ENCODE peak calls at places on chromosomes 12 and 14, in seven cellular contexts. C is naive thymus-derived CD4-positive, alpha-beta T cell; L is PC-9; A is germinal center; D is T-helper 1 cell; H is ELF-1; M is HTR-8/SVneo. I is an unnamed sample.

GRCh38 chr14:96040836-96041371 is 1.7 kb downstream of the C14orf132 start:
- DNase-seq in C (no peak), L (no peak), A (no peak), D (no peak), H (no peak), M (no peak), I (peak; percentile 68)

GRCh38 chr12:124543052-124543590 is 24.3 kb downstream of the NCOR2 start:
- DNase-seq in C (no peak), L (peak; percentile 57), A (no peak), D (peak; percentile 22), H (peak; percentile 69), M (no peak), I (peak; percentile 76)

GRCh38 chr12:116187158-116187511 is 90.4 kb downstream of the MED13L start:
- DNase-seq in C (no peak), L (no peak), A (no peak), D (no peak), H (no peak), M (no peak), I (no peak)

GRCh38 chr14:53953828-53954550 is 2.6 kb downstream of the BMP4 start:
- DNase-seq in C (no peak), L (peak; percentile 30), A (no peak), D (no peak), H (peak; percentile 66), M (peak; percentile 55), I (peak; percentile 66)

GRCh38 chr14:76644875-76645518 is 116.3 kb upstream of the VASH1 start:
- DNase-seq in C (no peak), L (peak; percentile 52), A (peak; percentile 8), D (no peak), H (peak; percentile 75), M (peak; percentile 88), I (peak; percentile 61)

GRCh38 chr12:83092101-83092500 is 405.4 kb downstream of the TMTC2 start:
- DNase-seq in C (no peak), L (no peak), A (no peak), D (no peak), H (no peak), M (no peak), I (peak; percentile 66)

GRCh38 chr14:60648934-60649814 is at the start of gene SIX1:
- DNase-seq in C (no peak), L (peak; percentile 90), A (peak; percentile 75), D (no peak), H (peak; percentile 92), M (peak; percentile 100), I (peak; percentile 95)

GRCh38 chr12:10363922-10364838 is 25.7 kb downstream of the KLRK1 start:
- DNase-seq in C (peak; percentile 18), L (peak; percentile 48), A (peak; percentile 33), D (peak; percentile 15), H (peak; percentile 60), M (peak; percentile 26), I (peak; percentile 63)

GRCh38 chr12:953776-954175 is 4.3 kb upstream of the RAD52 start:
- DNase-seq in C (no peak), L (no peak), A (no peak), D (no peak), H (no peak), M (peak; percentile 31), I (no peak)

GRCh38 chr14:35534884-35535793 is 1.2 kb downstream of the INSM2 start:
- DNase-seq in C (peak; percentile 31), L (peak; percentile 69), A (peak; percentile 57), D (peak; percentile 39), H (peak; percentile 90), M (peak; percentile 69), I (peak; percentile 80)

GRCh38 chr12:58364389-58365086 is 423.2 kb downstream of the ATP23 start:
- DNase-seq in C (no peak), L (peak; percentile 19), A (no peak), D (no peak), H (peak; percentile 36), M (peak; percentile 78), I (peak; percentile 56)

GRCh38 chr12:71645268-71645667 is 18.4 kb downstream of the ZFC3H1 start:
- DNase-seq in C (no peak), L (no peak), A (no peak), D (no peak), H (no peak), M (no peak), I (no peak)

GRCh38 chr12:130583317-130583716 is 132.8 kb downstream of the RIMBP2 start:
- DNase-seq in C (no peak), L (no peak), A (no peak), D (no peak), H (no peak), M (no peak), I (no peak)

GRCh38 chr12:115763376-115763775 is 514.1 kb downstream of the MED13L start:
- DNase-seq in C (no peak), L (no peak), A (no peak), D (no peak), H (no peak), M (no peak), I (no peak)

GRCh38 chr12:62190921-62191746 is 69.1 kb upstream of the USP15 start:
- DNase-seq in C (no peak), L (no peak), A (peak; percentile 3), D (no peak), H (peak; percentile 36), M (no peak), I (peak; percentile 32)

GRCh38 chr14:52021971-52022600 is 32.7 kb downstream of the RTRAF start:
- DNase-seq in C (no peak), L (no peak), A (no peak), D (no peak), H (no peak), M (no peak), I (no peak)

GRCh38 chr14:96122496-96122895 is 82.1 kb upstream of the BDKRB2 start:
- DNase-seq in C (no peak), L (no peak), A (no peak), D (no peak), H (peak; percentile 89), M (peak; percentile 63), I (peak; percentile 35)

GRCh38 chr14:68638056-68638816 is 154.6 kb downstream of the ZFP36L1 start:
- DNase-seq in C (no peak), L (no peak), A (no peak), D (no peak), H (no peak), M (no peak), I (no peak)

GRCh38 chr14:70697681-70698080 is 56.0 kb downstream of the TTC9 start:
- DNase-seq in C (no peak), L (peak; percentile 38), A (no peak), D (no peak), H (no peak), M (no peak), I (no peak)

GRCh38 chr12:19129121-19129485 is 430 bp upstream of the PLEKHA5 start:
- DNase-seq in C (no peak), L (no peak), A (no peak), D (no peak), H (peak; percentile 70), M (no peak), I (no peak)

GRCh38 chr12:120909633-120910318 is 5.6 kb upstream of the SPPL3 start:
- DNase-seq in C (no peak), L (no peak), A (no peak), D (no peak), H (no peak), M (no peak), I (no peak)

GRCh38 chr12:39638178-39638577 is 18.6 kb upstream of the ABCD2 start:
- DNase-seq in C (no peak), L (no peak), A (no peak), D (no peak), H (no peak), M (no peak), I (no peak)

GRCh38 chr14:51609251-51609986 is 42.3 kb upstream of the FRMD6 start:
- DNase-seq in C (no peak), L (no peak), A (no peak), D (no peak), H (peak; percentile 13), M (peak; percentile 25), I (no peak)

I was measured in mesendoderm.